ENCODE peak calls at places on chromosomes 7 and 10, in eight cellular contexts. V, F, T, K, P, J, B and L are unnamed samples.

GRCh38 chr7:107103369-107103768 is 58.9 kb downstream of the PRKAR2B start:
- DNase-seq in V (no peak), J (peak; percentile 5), K (no peak), P (no peak), F (no peak), T (no peak), B (no peak), L (no peak)

GRCh38 chr10:78508955-78509354 is 475.3 kb downstream of the RPS24 start:
- DNase-seq in P (no peak), B (no peak), F (no peak), J (no peak), K (no peak), V (no peak), T (no peak), L (no peak)

GRCh38 chr7:147088916-147089315 is 972.3 kb downstream of the CNTNAP2 start:
- DNase-seq in P (no peak), F (no peak), J (no peak), B (no peak), T (no peak), V (no peak), K (no peak), L (no peak)

GRCh38 chr7:7100432-7100849 is 81.9 kb upstream of the C1GALT1 start:
- DNase-seq in B (no peak), F (no peak), P (no peak), K (no peak), J (no peak), V (no peak), T (no peak), L (no peak)

GRCh38 chr7:4683043-4683883 is 1.2 kb downstream of the FOXK1 start:
- DNase-seq in J (no peak), V (peak; percentile 25), F (peak; percentile 54), P (peak; percentile 66), T (peak; percentile 35), B (peak; percentile 47), K (no peak), L (no peak)

GRCh38 chr10:116272497-116273221 is at the start of gene GFRA1:
- DNase-seq in B (no peak), T (no peak), V (no peak), P (peak; percentile 36), K (no peak), F (no peak), J (no peak), L (no peak)

GRCh38 chr7:16493266-16493665 is 27.7 kb upstream of the SOSTDC1 start:
- DNase-seq in B (no peak), K (no peak), J (no peak), F (no peak), P (no peak), T (no peak), V (no peak), L (no peak)

GRCh38 chr10:96614515-96614914 is 27.7 kb upstream of the TM9SF3 start:
- DNase-seq in F (no peak), T (peak; percentile 81), P (no peak), J (peak; percentile 91), B (no peak), V (no peak), K (no peak), L (no peak)

GRCh38 chr7:16344927-16345326 is 76.4 kb downstream of the CRPPA start:
- DNase-seq in K (no peak), F (no peak), T (no peak), P (no peak), J (no peak), V (no peak), B (no peak), L (no peak)

GRCh38 chr10:69361303-69361614 is 55.5 kb downstream of the TACR2 start:
- DNase-seq in P (no peak), V (no peak), J (no peak), T (no peak), F (no peak), B (no peak), K (no peak), L (no peak)

GRCh38 chr7:84908196-84908793 is 278.6 kb downstream of the SEMA3D start:
- DNase-seq in T (no peak), P (no peak), F (no peak), B (no peak), J (no peak), K (no peak), V (no peak), L (no peak)

GRCh38 chr7:99000196-99000903 is 122.0 kb downstream of the TRRAP start:
- DNase-seq in J (no peak), B (no peak), V (no peak), F (no peak), T (no peak), K (peak; percentile 47), P (no peak), L (no peak)

GRCh38 chr7:522071-522937 is 2.7 kb upstream of the PDGFA start:
- DNase-seq in T (peak; percentile 87), J (peak; percentile 50), P (peak; percentile 64), K (peak; percentile 76), B (peak; percentile 65), F (peak; percentile 63), V (no peak), L (no peak)

GRCh38 chr10:1171182-1171581 is 115.0 kb downstream of the WDR37 start:
- DNase-seq in V (no peak), B (no peak), T (no peak), K (no peak), F (no peak), P (no peak), J (no peak), L (no peak)

GRCh38 chr10:44921506-44921905 is 10.4 kb downstream of the TMEM72 start:
- DNase-seq in F (no peak), J (no peak), P (no peak), B (no peak), V (no peak), T (no peak), K (no peak), L (no peak)

GRCh38 chr7:105389090-105389650 is 449 bp upstream of the SRPK2 start:
- DNase-seq in V (peak; percentile 1), B (peak; percentile 48), T (peak; percentile 55), F (peak; percentile 34), K (no peak), P (no peak), J (peak; percentile 31), L (peak; percentile 58)

GRCh38 chr10:69657417-69657816 is 27.4 kb downstream of the FAM241B start:
- DNase-seq in B (no peak), K (no peak), J (no peak), P (no peak), T (no peak), V (no peak), F (no peak), L (no peak)

GRCh38 chr7:36583318-36583717 is 141.0 kb downstream of the AOAH start:
- DNase-seq in P (no peak), T (no peak), J (peak; percentile 25), B (no peak), F (no peak), V (no peak), K (no peak), L (no peak)

GRCh38 chr7:44235582-44236332 is 35.0 kb downstream of the YKT6 start:
- DNase-seq in J (no peak), F (no peak), B (no peak), P (no peak), V (no peak), K (no peak), T (no peak), L (no peak)

GRCh38 chr7:47198159-47198558 is 383.8 kb downstream of the TNS3 start:
- DNase-seq in V (no peak), T (no peak), F (no peak), B (no peak), K (no peak), J (no peak), P (no peak), L (no peak)

GRCh38 chr10:36280396-36280795 is 638.3 kb upstream of the FZD8 start:
- DNase-seq in P (no peak), J (peak; percentile 20), F (no peak), V (no peak), B (no peak), K (no peak), T (no peak), L (no peak)

DNA sequence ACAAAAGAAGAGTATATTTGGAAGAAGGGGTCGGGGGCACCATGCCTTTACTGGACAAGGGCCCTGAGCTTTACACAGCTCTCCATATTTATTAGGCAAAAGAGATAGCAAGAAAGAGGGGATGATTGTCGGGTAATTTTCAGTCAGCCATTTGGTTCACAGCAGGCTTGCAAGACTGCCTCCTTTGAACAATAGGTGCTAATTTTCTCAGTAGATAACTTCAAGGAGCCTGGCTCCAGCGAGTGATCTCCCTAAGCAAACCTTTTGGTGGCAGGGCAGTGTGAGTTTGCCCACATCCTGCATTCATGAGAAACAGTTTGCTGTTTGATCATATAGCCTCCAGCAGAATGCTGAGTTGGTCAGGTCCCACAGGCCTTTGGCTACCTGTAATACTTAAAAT is 94.3 kb downstream of the ZNF248 start:
- DNase-seq in P (no peak), B (no peak), J (no peak), T (no peak), K (no peak), F (no peak), V (no peak), L (no peak)
- H3K9me3 ChIP-seq in P (no peaks in the 10 kb centered on the region), B (peaks cover 9% of the 10 kb centered on the region), J (no peaks in the 10 kb centered on the region), T (no peaks in the 10 kb centered on the region), K (peaks cover 28% of the 10 kb centered on the region), F (no peaks in the 10 kb centered on the region), V (peaks cover 12% of the 10 kb centered on the region), L (no peaks in the 10 kb centered on the region)

GRCh38 chr7:92652536-92652935 is 62.3 kb upstream of the FAM133B start:
- DNase-seq in P (no peak), T (no peak), F (no peak), K (no peak), B (no peak), V (no peak), J (no peak), L (no peak)

GRCh38 chr7:92657391-92657790 is 67.2 kb upstream of the FAM133B start:
- DNase-seq in K (no peak), J (no peak), P (no peak), T (no peak), V (no peak), F (no peak), B (no peak), L (no peak)

GRCh38 chr7:92650391-92650790 is 60.2 kb upstream of the FAM133B start:
- DNase-seq in J (no peak), B (no peak), K (no peak), P (no peak), V (no peak), T (peak; percentile 66), F (no peak), L (no peak)

GRCh38 chr7:92653136-92653535 is 62.9 kb upstream of the FAM133B start:
- DNase-seq in K (no peak), J (no peak), P (no peak), V (no peak), T (no peak), F (no peak), B (no peak), L (no peak)

GRCh38 chr7:92655346-92655884 is 65.2 kb upstream of the FAM133B start:
- DNase-seq in T (no peak), F (no peak), J (no peak), K (no peak), V (no peak), B (no peak), P (no peak), L (no peak)
- H3K4me1 ChIP-seq in T (no peaks in the 10 kb centered on the region), F (no peaks in the 10 kb centered on the region), J (no peaks in the 10 kb centered on the region), K (no peaks in the 10 kb centered on the region), V (no peaks in the 10 kb centered on the region), B (no peaks in the 10 kb centered on the region), P (no peaks in the 10 kb centered on the region), L (no peaks in the 10 kb centered on the region)

GRCh38 chr7:29289156-29290021 is 94.8 kb downstream of the CHN2 start:
- DNase-seq in F (no peak), V (no peak), J (peak; percentile 57), P (peak; percentile 29), B (peak; percentile 12), T (no peak), K (no peak), L (no peak)
- H3K4me3 ChIP-seq in F (no peak overlapping the region), V (no peak overlapping the region), J (no peak overlapping the region), P (no peak overlapping the region), B (no peak overlapping the region), T (no peak overlapping the region), K (no peak overlapping the region), L (no peak overlapping the region)

GRCh38 chr7:158443014-158443687 is 144.5 kb downstream of the PTPRN2 start:
- DNase-seq in P (no peak), J (no peak), T (no peak), V (no peak), F (no peak), K (no peak), B (no peak), L (no peak)
- H3K9me3 ChIP-seq in P (no peaks in the 10 kb centered on the region), J (peaks cover 18% of the 10 kb centered on the region), T (no peaks in the 10 kb centered on the region), V (no peaks in the 10 kb centered on the region), F (no peaks in the 10 kb centered on the region), K (no peaks in the 10 kb centered on the region), B (no peaks in the 10 kb centered on the region), L (no peaks in the 10 kb centered on the region)